ENCODE peak calls at places on chromosome 2, in five cellular contexts. X is IMR-90, V is GM12878, W is K562, H is HepG2. T is an unnamed sample.

GRCh38 chr2:100058014-100058310 is 84.4 kb downstream of the AFF3 start:
- DNase-seq in H (no peak), W (no peak), V (no peak), X (peak), T (no peak)

GRCh38 chr2:149661844-149662243 is 74.3 kb upstream of the MMADHC start:
- DNase-seq in W (no peak), H (no peak), X (peak), V (no peak), T (peak)

GRCh38 chr2:121707344-121707919 is 29.2 kb downstream of the NIFK start:
- DNase-seq in V (no peak), H (peak), W (no peak), X (no peak), T (no peak)

GRCh38 chr2:80326214-80326613 is 21.7 kb upstream of the LRRTM1 start:
- DNase-seq in V (peak), X (peak), H (peak), W (no peak), T (peak)

GRCh38 chr2:205435970-205436369 is 246.3 kb upstream of the NRP2 start:
- DNase-seq in X (peak), V (no peak), H (no peak), W (no peak), T (no peak)

GRCh38 chr2:234290671-234291070 is 206.2 kb downstream of the ARL4C start:
- DNase-seq in X (no peak), V (peak), H (no peak), W (no peak), T (no peak)

GRCh38 chr2:190879474-190880373 is 897 bp upstream of the GLS start:
- DNase-seq in V (no peak), W (no peak), X (no peak), H (no peak), T (no peak)

GRCh38 chr2:26363323-26363722 is 16.7 kb upstream of the ADGRF3 start:
- DNase-seq in H (peak), W (no peak), V (no peak), X (peak), T (no peak)

GRCh38 chr2:69720404-69720803 is 21.5 kb upstream of the ANXA4 start:
- DNase-seq in W (peak), H (no peak), X (peak), V (no peak), T (no peak)

GRCh38 chr2:31429759-31430438 is 15.4 kb upstream of the XDH start:
- DNase-seq in W (no peak), X (peak), H (no peak), V (no peak), T (peak)

GRCh38 chr2:70553334-70553583 is 367 bp downstream of the TGFA start:
- DNase-seq in X (no peak), W (no peak), H (peak), V (no peak), T (peak)

GRCh38 chr2:204453730-204454167 is 91.5 kb upstream of the PARD3B start:
- DNase-seq in X (no peak), V (no peak), H (no peak), W (no peak), T (peak)

GRCh38 chr2:179444056-179444455 is 179.4 kb upstream of the SESTD1 start:
- DNase-seq in H (no peak), V (no peak), W (no peak), X (peak), T (no peak)

GRCh38 chr2:94879982-94880377 is 8.8 kb downstream of the TEKT4 start:
- DNase-seq in X (no peak), V (no peak), H (no peak), W (no peak), T (no peak)

GRCh38 chr2:215360596-215360995 is 48.7 kb downstream of the ATIC start:
- DNase-seq in V (no peak), X (no peak), W (no peak), H (no peak), T (no peak)

GRCh38 chr2:165646321-165646801 is 147.7 kb downstream of the GALNT3 start:
- DNase-seq in H (no peak), W (no peak), V (no peak), X (no peak), T (no peak)

GRCh38 chr2:170869461-170869860 is 52.8 kb downstream of the GAD1 start:
- DNase-seq in X (no peak), V (no peak), W (no peak), H (no peak), T (no peak)

GRCh38 chr2:226705965-226706364 is 93.7 kb downstream of the IRS1 start:
- DNase-seq in X (no peak), V (no peak), W (no peak), H (no peak), T (no peak)

GRCh38 chr2:60677376-60677775 is 78.7 kb upstream of the PAPOLG start:
- DNase-seq in V (no peak), X (no peak), W (no peak), H (no peak), T (no peak)

GRCh38 chr2:225275443-225275842 is 124.1 kb upstream of the NYAP2 start:
- DNase-seq in X (no peak), H (no peak), V (no peak), W (no peak), T (no peak)

GRCh38 chr2:85846411-85846810 is 42.4 kb downstream of the ST3GAL5 start:
- DNase-seq in W (no peak), H (no peak), V (no peak), X (peak), T (no peak)

GRCh38 chr2:160200921-160201320 is 849 bp upstream of the ITGB6 start:
- DNase-seq in H (no peak), V (no peak), X (no peak), W (no peak), T (no peak)

GRCh38 chr2:149348291-149348690 is 17.9 kb downstream of the LYPD6 start:
- DNase-seq in H (no peak), X (no peak), V (no peak), W (no peak), T (no peak)

GRCh38 chr2:205496777-205497176 is 185.5 kb upstream of the NRP2 start:
- DNase-seq in X (peak), H (no peak), W (no peak), V (no peak), T (no peak)

DNA sequence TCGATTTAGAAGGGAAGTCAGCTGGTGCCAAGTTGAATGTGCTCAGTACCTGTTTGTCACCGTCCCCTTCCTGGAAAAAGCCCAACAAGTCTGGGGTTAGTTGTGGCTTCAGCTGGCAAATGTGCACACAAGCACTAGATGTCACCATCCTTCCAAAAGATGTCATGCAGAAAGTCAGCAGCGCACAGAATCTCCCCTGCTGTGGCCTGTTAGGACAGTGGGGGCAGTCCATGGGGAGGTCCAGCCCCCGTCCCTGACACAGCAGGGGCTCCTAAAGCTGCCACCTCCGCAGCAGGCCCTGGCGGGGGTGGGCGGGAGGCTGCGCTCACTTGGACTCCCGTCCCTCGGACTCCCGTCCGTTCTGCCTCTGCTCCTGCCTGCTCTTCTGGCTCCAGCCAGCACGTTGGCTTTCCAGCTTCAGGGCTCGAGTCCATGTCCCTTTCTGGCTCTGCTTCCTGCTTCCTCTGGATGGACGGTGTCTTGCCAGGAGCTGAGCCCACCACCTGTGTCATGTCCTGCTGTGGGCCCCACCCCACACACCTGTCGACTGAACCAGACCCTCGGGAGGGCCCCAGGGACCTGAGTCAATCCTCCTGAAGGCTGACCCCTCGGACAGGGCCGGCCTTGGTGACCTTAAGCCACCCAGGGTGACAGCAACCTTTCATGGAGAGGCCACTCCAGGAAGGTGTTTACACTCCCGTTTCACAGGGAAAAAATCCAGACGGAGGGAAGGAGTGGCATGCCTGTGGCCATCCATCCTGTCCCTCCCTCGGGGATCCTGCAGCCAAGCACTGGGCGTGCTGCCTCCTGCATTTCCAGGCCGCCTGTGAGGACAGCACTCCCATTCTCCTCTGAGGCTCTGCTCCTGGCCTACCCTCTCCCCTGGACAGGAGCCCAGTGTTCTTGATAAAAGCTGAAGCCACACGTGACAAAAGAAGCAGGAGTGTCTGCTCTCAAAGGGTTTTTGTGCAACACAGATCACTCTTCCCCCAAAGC is 8.5 kb downstream of the RAB17 start:
- DNase-seq in X (peak), V (peak), H (peak), W (no peak), T (peak)
- TF ChIP-seq CTCF in X (peak), V (peak), H (peak), W (peak), T (peak)

GRCh38 chr2:106147159-106147558 is 46.9 kb downstream of the UXS1 start:
- DNase-seq in X (peak), V (no peak), W (no peak), H (peak), T (no peak)
- TF ChIP-seq BHLHE40 in X (no peak), V (no peak), W (no peak), H (no peak), T (no peak)

DNA sequence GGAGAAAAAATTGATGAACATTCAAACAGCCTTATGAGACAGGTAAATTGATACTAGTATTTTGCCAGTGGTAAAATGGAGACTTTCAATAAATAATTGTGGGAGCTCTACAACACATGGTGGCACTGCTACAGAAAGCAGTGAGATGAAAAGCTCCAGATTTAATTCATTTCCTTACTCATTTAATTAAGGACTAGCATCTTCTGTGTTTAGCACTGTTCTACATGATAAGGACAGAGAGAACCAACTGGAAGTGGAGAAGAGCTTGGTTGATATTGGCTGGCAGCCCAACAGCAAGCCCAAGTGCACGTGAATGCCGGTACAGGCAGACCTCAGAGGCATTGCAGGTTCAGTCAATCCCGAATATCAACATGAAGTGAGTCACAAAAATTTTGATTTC is 470.4 kb upstream of the MYT1L start:
- DNase-seq in H (no peak), V (no peak), W (no peak), X (no peak), T (no peak)
- TF ChIP-seq CTCF in H (no peak), V (no peak), W (no peak), X (no peak), T (no peak)

GRCh38 chr2:18647731-18648130 is 58.4 kb upstream of the NT5C1B start:
- DNase-seq in X (no peak), V (no peak), W (no peak), H (no peak), T (no peak)

GRCh38 chr2:18643532-18644462 is 54.4 kb upstream of the NT5C1B start:
- DNase-seq in H (no peak), V (no peak), W (no peak), X (no peak), T (no peak)

GRCh38 chr2:18648161-18648560 is 58.8 kb upstream of the NT5C1B start:
- DNase-seq in H (no peak), W (no peak), V (no peak), X (no peak), T (no peak)

GRCh38 chr2:18641823-18642222 is 52.5 kb upstream of the NT5C1B start:
- DNase-seq in H (no peak), X (no peak), V (no peak), W (no peak), T (no peak)

GRCh38 chr2:18645315-18645714 is 55.9 kb upstream of the NT5C1B start:
- DNase-seq in W (no peak), V (no peak), X (peak), H (no peak), T (no peak)
- TF ChIP-seq BHLHE40 in W (no peak), V (no peak), X (no peak), H (no peak), T (no peak)

GRCh38 chr2:232977438-232977971 is 35.6 kb downstream of the NGEF start:
- DNase-seq in X (no peak), H (no peak), W (no peak), V (no peak), T (no peak)

GRCh38 chr2:232981356-232981755 is 31.7 kb downstream of the NGEF start:
- DNase-seq in W (no peak), V (no peak), H (no peak), X (no peak), T (no peak)

GRCh38 chr2:232980683-232981082 is 32.4 kb downstream of the NGEF start:
- DNase-seq in X (peak), V (no peak), H (no peak), W (no peak), T (no peak)

GRCh38 chr2:232981767-232982360 is 31.2 kb downstream of the NGEF start:
- DNase-seq in V (no peak), W (no peak), X (no peak), H (peak), T (no peak)

GRCh38 chr2:232979871-232980461 is 33.1 kb downstream of the NGEF start:
- DNase-seq in X (peak), W (no peak), H (peak), V (no peak), T (peak)
- TF ChIP-seq CTCF in X (peak), W (no peak), H (peak), V (no peak), T (peak)

GRCh38 chr2:54691439-54692135 is 31.9 kb upstream of the EML6 start:
- DNase-seq in V (no peak), X (no peak), H (peak), W (no peak), T (no peak)
- TF ChIP-seq BHLHE40 in V (no peak), X (no peak), H (no peak), W (no peak), T (no peak)

GRCh38 chr2:187576906-187577305 is 22.7 kb upstream of the TFPI start:
- DNase-seq in W (no peak), V (no peak), X (peak), H (no peak), T (no peak)
- TF ChIP-seq CTCF in W (no peak), V (no peak), X (no peak), H (no peak), T (no peak)

GRCh38 chr2:217993817-217994459 is 8.9 kb downstream of the TNS1 start:
- DNase-seq in V (no peak), X (peak), W (peak), H (peak), T (peak)
- TF ChIP-seq BHLHE40 in V (no peak), X (no peak), W (no peak), H (no peak), T (no peak)

GRCh38 chr2:20167356-20167755 is 57.6 kb downstream of the SDC1 start:
- DNase-seq in V (no peak), H (no peak), W (no peak), X (no peak), T (no peak)

GRCh38 chr2:20170646-20171250 is 54.2 kb downstream of the SDC1 start:
- DNase-seq in H (no peak), X (no peak), V (no peak), W (no peak), T (no peak)

GRCh38 chr2:20169796-20170467 is 55.0 kb downstream of the SDC1 start:
- DNase-seq in V (no peak), H (no peak), W (no peak), X (no peak), T (no peak)

GRCh38 chr2:20168048-20168726 is 56.7 kb downstream of the SDC1 start:
- DNase-seq in H (no peak), V (no peak), X (no peak), W (no peak), T (no peak)

GRCh38 chr2:20168727-20169696 is 55.9 kb downstream of the SDC1 start:
- DNase-seq in V (no peak), H (no peak), W (no peak), X (no peak), T (no peak)
- TF ChIP-seq CTCF in V (no peak), H (peak), W (peak), X (no peak), T (no peak)

DNA sequence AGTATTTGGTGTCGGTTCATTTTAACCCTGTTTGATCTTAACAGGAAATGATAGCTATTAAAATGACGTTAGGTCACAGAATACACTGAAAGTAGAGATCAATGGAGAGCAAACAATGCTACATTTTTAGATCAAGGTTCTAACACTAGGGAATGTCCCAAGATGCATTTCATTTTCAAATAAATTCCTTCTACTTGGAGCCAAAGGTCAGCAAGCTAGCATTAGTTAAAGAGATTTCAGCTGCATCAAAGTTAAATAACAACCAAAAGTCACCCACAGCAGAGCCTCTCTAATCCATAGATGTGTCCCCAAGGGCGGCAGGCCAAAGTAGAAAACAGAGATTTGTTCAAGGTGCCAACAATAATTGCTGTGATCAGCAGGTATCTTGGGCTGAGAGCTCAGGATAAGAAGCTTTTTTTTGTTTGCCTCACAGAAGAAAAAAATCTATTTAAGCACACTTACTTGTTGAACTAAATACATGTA is 1233.6 kb upstream of the TMEFF2 start:
- DNase-seq in X (no peak), H (peak), W (no peak), V (no peak), T (peak)
- TF ChIP-seq BHLHE40 in X (no peak), H (no peak), W (no peak), V (no peak), T (no peak)

T was measured in A549.